ENCODE peak calls at places on chromosomes 16 and 17, in eight cellular contexts. I, S, U, E, L, F, A and G are unnamed samples.
A peak's percentile ranks its signal among the peaks of the same experiment; 100 is the strongest.

GRCh38 chr16:25691519-25692091 is at the start of gene HS3ST4:
- DNase-seq in I (no peak), E (no peak), S (no peak), U (no peak), A (no peak), F (peak; percentile 43), L (no peak), G (no peak)

GRCh38 chr16:76956801-76957200 is 234.2 kb upstream of the MON1B start:
- DNase-seq in A (no peak), F (no peak), I (no peak), S (no peak), E (no peak), L (no peak), U (no peak), G (no peak)

GRCh38 chr17:75587718-75588545 is at the start of gene MYO15B:
- DNase-seq in L (no peak), S (no peak), A (peak; percentile 88), F (peak; percentile 60), U (no peak), I (peak; percentile 80), E (peak; percentile 76), G (peak; percentile 64)

GRCh38 chr16:69188716-69189115 is 1.8 kb downstream of the SNTB2 start:
- DNase-seq in I (no peak), E (no peak), U (no peak), L (peak; percentile 20), A (no peak), F (no peak), S (no peak), G (no peak)

GRCh38 chr16:23453338-23454052 is 506 bp upstream of the COG7 start:
- DNase-seq in S (no peak), L (no peak), E (no peak), I (no peak), F (no peak), U (no peak), A (no peak), G (no peak)

GRCh38 chr16:53946745-53947386 is 242.9 kb downstream of the FTO start:
- DNase-seq in L (no peak), U (no peak), S (no peak), I (no peak), A (no peak), F (no peak), E (no peak), G (no peak)

GRCh38 chr16:15854061-15854460 is 2.8 kb downstream of the MYH11 start:
- DNase-seq in E (no peak), F (no peak), S (no peak), I (no peak), U (no peak), A (no peak), L (no peak), G (no peak)

GRCh38 chr17:1011760-1012735 is 15.1 kb downstream of the TIMM22 start:
- DNase-seq in E (no peak), L (no peak), A (no peak), U (no peak), I (no peak), F (no peak), S (no peak), G (no peak)

GRCh38 chr17:34726536-34727384 is 147.4 kb downstream of the TMEM132E start:
- DNase-seq in I (no peak), U (no peak), S (no peak), A (no peak), L (no peak), E (no peak), F (no peak), G (no peak)

GRCh38 chr17:45052052-45052772 is 780 bp upstream of the DCAKD start:
- DNase-seq in F (peak; percentile 53), S (peak; percentile 38), I (no peak), E (peak; percentile 52), U (no peak), A (no peak), L (no peak), G (peak; percentile 42)

GRCh38 chr17:27381007-27381501 is 75.2 kb upstream of the KSR1 start:
- DNase-seq in E (peak; percentile 81), U (no peak), A (peak; percentile 85), F (peak; percentile 63), I (peak; percentile 73), L (peak; percentile 34), S (peak; percentile 90), G (peak; percentile 94)

GRCh38 chr17:46742539-46743270 is 75.8 kb downstream of the WNT3 start:
- DNase-seq in S (peak; percentile 84), E (no peak), I (no peak), L (peak; percentile 78), U (no peak), A (no peak), F (no peak), G (no peak)

GRCh38 chr16:2288701-2289100 is 20.8 kb upstream of the RNPS1 start:
- DNase-seq in L (no peak), I (no peak), A (no peak), S (no peak), U (no peak), E (no peak), F (no peak), G (no peak)

DNA sequence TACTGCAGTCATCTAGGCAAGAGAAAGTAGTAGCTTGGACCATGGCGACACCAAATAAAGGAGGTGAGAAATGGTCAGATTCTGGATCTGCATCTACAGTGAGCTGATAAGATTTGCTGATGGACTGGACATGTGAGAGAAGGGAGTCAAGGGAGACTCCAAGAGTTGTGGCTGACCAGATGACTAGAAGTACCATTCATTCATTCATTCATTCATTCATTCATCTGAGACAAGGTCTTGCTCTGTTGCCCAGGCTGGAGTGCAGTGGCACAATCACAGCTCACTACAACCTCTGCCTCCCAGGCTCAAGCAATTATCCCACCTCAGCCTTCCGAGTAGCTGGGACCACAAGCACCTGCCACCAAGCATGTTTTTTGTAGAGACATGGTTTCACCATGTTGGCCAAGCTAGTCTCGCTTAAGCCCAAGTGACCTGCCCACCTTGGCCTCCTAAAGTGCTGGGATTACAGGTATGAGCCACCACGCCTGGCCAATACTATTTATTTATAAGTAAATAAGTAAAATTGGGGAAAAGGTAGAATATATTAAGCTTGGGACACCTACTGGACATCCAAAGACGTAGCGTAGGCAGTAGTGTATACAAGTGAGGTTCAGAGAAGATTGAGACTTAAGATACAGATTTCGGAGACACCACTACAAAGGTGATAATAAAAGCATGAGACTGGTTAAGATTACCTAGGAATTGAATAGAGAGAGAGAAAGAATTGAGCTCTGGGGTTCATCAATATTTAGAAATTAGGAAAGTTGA is 15.7 kb upstream of the RNF43 start:
- DNase-seq in U (no peak), A (no peak), I (no peak), L (no peak), E (no peak), S (no peak), F (no peak), G (no peak)
- TF ChIP-seq CTCF in U (peak; percentile 9), A (no peak), I (no peak), L (peak; percentile 17), E (no peak), S (no peak), F (no peak), G (no peak)

DNA sequence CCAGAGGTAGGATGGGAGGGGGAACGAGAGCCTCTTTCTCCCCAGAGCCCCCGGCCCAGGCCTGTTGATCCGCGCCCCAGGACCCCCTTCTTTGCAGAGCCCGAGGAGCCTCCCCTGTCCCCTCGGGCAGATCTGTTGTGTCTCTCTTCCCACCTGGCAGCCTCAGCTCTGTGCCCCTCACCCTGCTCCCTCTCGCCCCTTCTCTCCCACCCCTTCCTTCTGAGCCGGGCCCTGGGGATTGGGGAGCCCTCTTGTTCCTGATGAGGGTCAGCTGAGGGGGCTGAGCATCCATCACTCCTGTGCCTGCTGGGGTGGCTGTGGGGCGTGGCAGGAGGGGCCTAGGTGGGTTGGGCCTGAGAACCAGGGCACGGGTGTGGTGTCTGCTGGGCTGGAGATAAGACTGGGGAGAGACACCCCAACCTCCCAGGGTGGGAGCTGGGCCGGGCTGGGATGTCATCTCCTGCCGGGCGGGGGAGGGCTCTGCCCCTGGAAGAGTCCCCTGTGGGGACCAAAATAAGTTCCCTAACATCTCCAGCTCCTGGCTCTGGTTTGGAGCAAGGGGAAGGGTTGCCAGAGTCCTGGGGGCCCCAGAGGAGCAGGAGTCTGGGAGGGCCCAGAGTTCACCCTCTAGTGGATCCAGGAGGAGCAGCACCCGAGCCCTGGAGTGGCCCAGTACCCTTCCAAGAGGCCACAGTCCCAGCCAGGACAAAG is 65.4 kb downstream of the MRC2 start:
- DNase-seq in S (peak; percentile 51), A (no peak), L (no peak), I (peak; percentile 26), E (no peak), F (no peak), U (no peak), G (no peak)
- TF ChIP-seq CTCF in S (peak; percentile 47), A (peak; percentile 35), L (peak; percentile 76), I (no peak), E (peak; percentile 36), F (no peak), U (peak; percentile 37), G (peak; percentile 27)

DNA sequence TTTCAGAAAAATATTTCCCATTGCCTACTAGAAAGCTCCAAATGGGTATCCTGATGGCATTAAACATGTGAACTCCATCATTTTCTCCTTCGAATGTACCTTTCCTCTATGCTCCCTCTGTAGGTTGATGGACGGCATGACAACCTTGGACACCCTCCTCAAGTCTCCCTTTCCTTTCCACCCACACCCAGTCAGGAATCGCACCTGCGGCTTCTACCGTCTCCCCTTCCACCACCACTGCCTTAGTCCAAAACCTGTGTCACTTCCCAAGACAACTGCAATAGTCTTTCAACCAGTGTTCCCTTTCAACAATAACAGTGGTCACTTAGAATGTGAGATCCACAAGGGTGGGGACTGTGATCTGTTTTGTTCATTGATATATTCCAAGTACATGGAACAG is 233.1 kb upstream of the AXIN2 start:
- DNase-seq in I (no peak), E (no peak), F (peak; percentile 38), S (peak; percentile 63), L (peak; percentile 11), U (no peak), A (no peak), G (no peak)
- TF ChIP-seq CTCF in I (no peak), E (peak; percentile 40), F (peak; percentile 72), S (peak; percentile 53), L (peak; percentile 77), U (peak; percentile 58), A (peak; percentile 51), G (peak; percentile 38)

GRCh38 chr16:54954220-54954619 is 23.6 kb downstream of the IRX5 start:
- DNase-seq in A (no peak), L (no peak), U (no peak), E (no peak), S (no peak), I (no peak), F (no peak), G (no peak)

GRCh38 chr16:54955757-54956156 is 25.1 kb downstream of the IRX5 start:
- DNase-seq in F (no peak), E (no peak), S (no peak), I (no peak), L (no peak), A (no peak), U (no peak), G (no peak)

GRCh38 chr16:54962045-54962444 is 31.4 kb downstream of the IRX5 start:
- DNase-seq in A (no peak), L (no peak), I (no peak), U (no peak), E (no peak), F (no peak), S (no peak), G (no peak)

GRCh38 chr16:54952195-54952594 is 21.5 kb downstream of the IRX5 start:
- DNase-seq in E (no peak), F (no peak), S (no peak), L (no peak), U (no peak), I (no peak), A (no peak), G (no peak)

DNA sequence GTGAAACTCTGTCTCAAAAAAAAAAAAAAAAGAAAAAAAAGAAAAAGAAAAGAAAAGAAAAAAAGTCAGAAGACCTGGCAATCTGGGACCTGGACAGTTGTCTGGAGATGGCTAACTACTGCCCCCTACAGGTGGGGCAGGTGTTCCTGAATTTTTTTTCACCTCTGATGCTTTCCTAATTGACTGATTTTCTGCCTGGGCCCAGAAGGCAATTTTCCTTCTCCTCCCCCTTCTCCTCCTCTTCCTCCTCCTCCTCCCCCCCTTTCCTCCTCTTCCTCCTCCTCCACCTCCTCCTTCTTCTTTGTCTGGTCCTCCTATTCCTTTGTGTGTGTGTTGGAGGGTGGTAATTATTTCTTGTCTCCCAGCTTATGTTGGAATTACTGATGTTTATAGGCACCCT is 26.7 kb downstream of the IRX5 start:
- DNase-seq in S (peak; percentile 47), F (peak; percentile 57), U (peak; percentile 23), E (no peak), L (no peak), A (no peak), I (no peak), G (no peak)
- TF ChIP-seq CTCF in S (peak; percentile 56), F (no peak), U (peak; percentile 67), E (peak; percentile 40), L (peak; percentile 58), A (peak; percentile 45), I (no peak), G (peak; percentile 35)